ENCODE peak calls at places on chromosomes 13 and 19, in six cellular contexts. One of them, this sample, is unnamed.

GRCh38 chr13:73958657-73959397 is 175.4 kb downstream of the KLF12 start:
- DNase-seq in WERI-Rb-1: no peak
- DNase-seq in GM12865: no peak
- DNase-seq in left ventricle myocardium inferior: no peak
- DNase-seq in cardiac fibroblast: no peak
- DNase-seq in thoracic aorta: no peak
- DNase-seq in this sample: no peak

GRCh38 chr13:43883636-43884035 is 3.9 kb downstream of the LACC1 start:
- DNase-seq in left ventricle myocardium inferior: no peak
- DNase-seq in cardiac fibroblast: no peak
- DNase-seq in WERI-Rb-1: no peak
- DNase-seq in thoracic aorta: no peak
- DNase-seq in GM12865: no peak
- DNase-seq in this sample: no peak

GRCh38 chr19:3890590-3890989 is 10.1 kb downstream of the ATCAY start:
- DNase-seq in WERI-Rb-1: no peak
- DNase-seq in thoracic aorta: no peak
- DNase-seq in GM12865: no peak
- DNase-seq in cardiac fibroblast: no peak
- DNase-seq in left ventricle myocardium inferior: no peak
- DNase-seq in this sample: no peak

GRCh38 chr13:112697756-112698655 is 8.2 kb downstream of the ATP11A start:
- DNase-seq in WERI-Rb-1: no peak
- DNase-seq in cardiac fibroblast: no peak
- DNase-seq in thoracic aorta: no peak
- DNase-seq in left ventricle myocardium inferior: no peak
- DNase-seq in GM12865: no peak
- DNase-seq in this sample: no peak

GRCh38 chr13:44171861-44172260 is 201.8 kb upstream of the SERP2 start:
- DNase-seq in WERI-Rb-1: no peak
- DNase-seq in GM12865: no peak
- DNase-seq in thoracic aorta: no peak
- DNase-seq in left ventricle myocardium inferior: no peak
- DNase-seq in cardiac fibroblast: no peak
- DNase-seq in this sample: no peak

GRCh38 chr19:29624489-29625210 is 18.6 kb downstream of the POP4 start:
- DNase-seq in GM12865: no peak
- DNase-seq in left ventricle myocardium inferior: no peak
- DNase-seq in WERI-Rb-1: no peak
- DNase-seq in cardiac fibroblast: no peak
- DNase-seq in thoracic aorta: no peak
- DNase-seq in this sample: no peak

GRCh38 chr13:108342369-108343289 is 73.1 kb downstream of the TNFSF13B start:
- DNase-seq in left ventricle myocardium inferior: no peak
- DNase-seq in cardiac fibroblast: peak
- DNase-seq in GM12865: peak
- DNase-seq in WERI-Rb-1: no peak
- DNase-seq in thoracic aorta: no peak
- DNase-seq in this sample: no peak

GRCh38 chr13:31927219-31927653 is 104.3 kb upstream of the FRY start:
- DNase-seq in left ventricle myocardium inferior: no peak
- DNase-seq in WERI-Rb-1: no peak
- DNase-seq in GM12865: no peak
- DNase-seq in cardiac fibroblast: no peak
- DNase-seq in thoracic aorta: no peak
- DNase-seq in this sample: no peak

GRCh38 chr13:65562305-65562704 is 1667.8 kb downstream of the PCDH9 start:
- DNase-seq in left ventricle myocardium inferior: no peak
- DNase-seq in GM12865: no peak
- DNase-seq in cardiac fibroblast: no peak
- DNase-seq in thoracic aorta: no peak
- DNase-seq in WERI-Rb-1: no peak
- DNase-seq in this sample: no peak

GRCh38 chr13:41549491-41549890 is 92.1 kb downstream of the RGCC start:
- DNase-seq in WERI-Rb-1: no peak
- DNase-seq in thoracic aorta: no peak
- DNase-seq in left ventricle myocardium inferior: no peak
- DNase-seq in cardiac fibroblast: no peak
- DNase-seq in GM12865: no peak
- DNase-seq in this sample: no peak

GRCh38 chr13:25171517-25172302 is at the start of gene AMER2:
- DNase-seq in cardiac fibroblast: peak
- DNase-seq in thoracic aorta: no peak
- DNase-seq in left ventricle myocardium inferior: peak
- DNase-seq in WERI-Rb-1: peak
- DNase-seq in GM12865: peak
- DNase-seq in this sample: no peak

GRCh38 chr19:48873476-48874308 is 1.5 kb downstream of the PPP1R15A start:
- DNase-seq in WERI-Rb-1: no peak
- DNase-seq in cardiac fibroblast: peak
- DNase-seq in GM12865: no peak
- DNase-seq in thoracic aorta: no peak
- DNase-seq in left ventricle myocardium inferior: no peak
- DNase-seq in this sample: no peak

GRCh38 chr19:29873024-29873800 is 61.4 kb downstream of the CCNE1 start:
- DNase-seq in cardiac fibroblast: peak
- DNase-seq in thoracic aorta: no peak
- DNase-seq in GM12865: peak
- DNase-seq in left ventricle myocardium inferior: peak
- DNase-seq in WERI-Rb-1: peak
- DNase-seq in this sample: peak

GRCh38 chr19:38033658-38034150 is 126.7 kb downstream of the SIPA1L3 start:
- DNase-seq in WERI-Rb-1: no peak
- DNase-seq in GM12865: peak
- DNase-seq in left ventricle myocardium inferior: no peak
- DNase-seq in cardiac fibroblast: no peak
- DNase-seq in thoracic aorta: no peak
- DNase-seq in this sample: no peak

GRCh38 chr13:107069107-107069776 is 501.3 kb upstream of the ARGLU1 start:
- DNase-seq in left ventricle myocardium inferior: no peak
- DNase-seq in GM12865: no peak
- DNase-seq in cardiac fibroblast: no peak
- DNase-seq in thoracic aorta: no peak
- DNase-seq in WERI-Rb-1: no peak
- DNase-seq in this sample: no peak

GRCh38 chr13:27969073-27969865 is at the start of gene CDX2:
- DNase-seq in thoracic aorta: no peak
- DNase-seq in cardiac fibroblast: no peak
- DNase-seq in WERI-Rb-1: no peak
- DNase-seq in GM12865: no peak
- DNase-seq in left ventricle myocardium inferior: no peak
- DNase-seq in this sample: no peak

GRCh38 chr13:60887711-60888110 is 490.7 kb downstream of the TDRD3 start:
- DNase-seq in GM12865: no peak
- DNase-seq in WERI-Rb-1: no peak
- DNase-seq in left ventricle myocardium inferior: no peak
- DNase-seq in thoracic aorta: no peak
- DNase-seq in cardiac fibroblast: no peak
- DNase-seq in this sample: no peak

GRCh38 chr13:77325371-77325941 is 1.4 kb downstream of the MYCBP2 start:
- DNase-seq in left ventricle myocardium inferior: no peak
- DNase-seq in GM12865: peak
- DNase-seq in WERI-Rb-1: no peak
- DNase-seq in cardiac fibroblast: peak
- DNase-seq in thoracic aorta: no peak
- DNase-seq in this sample: no peak

GRCh38 chr19:18287836-18288772 is 6.7 kb upstream of the JUND start:
- DNase-seq in WERI-Rb-1: no peak
- DNase-seq in cardiac fibroblast: no peak
- DNase-seq in GM12865: no peak
- DNase-seq in thoracic aorta: no peak
- DNase-seq in left ventricle myocardium inferior: no peak
- DNase-seq in this sample: no peak

GRCh38 chr13:46332772-46333171 is 54.3 kb downstream of the RUBCNL start:
- DNase-seq in thoracic aorta: no peak
- DNase-seq in GM12865: no peak
- DNase-seq in WERI-Rb-1: no peak
- DNase-seq in cardiac fibroblast: no peak
- DNase-seq in left ventricle myocardium inferior: no peak
- DNase-seq in this sample: no peak

GRCh38 chr13:114129649-114130062 is 2.8 kb downstream of the RASA3 start:
- DNase-seq in GM12865: peak
- DNase-seq in cardiac fibroblast: no peak
- DNase-seq in thoracic aorta: no peak
- DNase-seq in WERI-Rb-1: no peak
- DNase-seq in left ventricle myocardium inferior: no peak
- DNase-seq in this sample: no peak
- H3K4me3 ChIP-seq in GM12865: peak
- H3K4me3 ChIP-seq in cardiac fibroblast: peak
- H3K4me3 ChIP-seq in thoracic aorta: peak
- H3K4me3 ChIP-seq in WERI-Rb-1: no peak
- H3K4me3 ChIP-seq in left ventricle myocardium inferior: peak
- H3K4me3 ChIP-seq in this sample: peak

GRCh38 chr19:56840452-56841193 is at the start of the genes PEG3 and ZIM2:
- DNase-seq in thoracic aorta: peak
- DNase-seq in cardiac fibroblast: peak
- DNase-seq in left ventricle myocardium inferior: peak
- DNase-seq in GM12865: no peak
- DNase-seq in WERI-Rb-1: peak
- DNase-seq in this sample: peak

GRCh38 chr19:56838680-56838929 is 1.9 kb downstream of the PEG3 start:
- DNase-seq in cardiac fibroblast: no peak
- DNase-seq in thoracic aorta: no peak
- DNase-seq in GM12865: no peak
- DNase-seq in left ventricle myocardium inferior: no peak
- DNase-seq in WERI-Rb-1: no peak
- DNase-seq in this sample: no peak

GRCh38 chr19:56837892-56838679 is 2.4 kb downstream of the PEG3 start:
- DNase-seq in cardiac fibroblast: peak
- DNase-seq in GM12865: no peak
- DNase-seq in WERI-Rb-1: peak
- DNase-seq in thoracic aorta: peak
- DNase-seq in left ventricle myocardium inferior: peak
- DNase-seq in this sample: peak

GRCh38 chr19:56839665-56840451 is 668 bp downstream of the PEG3 start:
- DNase-seq in thoracic aorta: peak
- DNase-seq in WERI-Rb-1: peak
- DNase-seq in left ventricle myocardium inferior: peak
- DNase-seq in cardiac fibroblast: peak
- DNase-seq in GM12865: no peak
- DNase-seq in this sample: peak

GRCh38 chr19:56838930-56839664 is 1.4 kb downstream of the PEG3 start:
- DNase-seq in left ventricle myocardium inferior: peak
- DNase-seq in cardiac fibroblast: peak
- DNase-seq in GM12865: no peak
- DNase-seq in WERI-Rb-1: peak
- DNase-seq in thoracic aorta: peak
- DNase-seq in this sample: peak
- H3K4me3 ChIP-seq in left ventricle myocardium inferior: peak
- H3K4me3 ChIP-seq in cardiac fibroblast: no peak
- H3K4me3 ChIP-seq in GM12865: no peak
- H3K4me3 ChIP-seq in WERI-Rb-1: peak
- H3K4me3 ChIP-seq in thoracic aorta: peak
- H3K4me3 ChIP-seq in this sample: peak

GRCh38 chr13:30697177-30697953 is 38.0 kb upstream of the ALOX5AP start:
- DNase-seq in thoracic aorta: no peak
- DNase-seq in WERI-Rb-1: no peak
- DNase-seq in left ventricle myocardium inferior: no peak
- DNase-seq in cardiac fibroblast: peak
- DNase-seq in GM12865: no peak
- DNase-seq in this sample: no peak
- H3K4me3 ChIP-seq in thoracic aorta: peak
- H3K4me3 ChIP-seq in WERI-Rb-1: no peak
- H3K4me3 ChIP-seq in left ventricle myocardium inferior: no peak
- H3K4me3 ChIP-seq in cardiac fibroblast: no peak
- H3K4me3 ChIP-seq in GM12865: no peak
- H3K4me3 ChIP-seq in this sample: no peak

GRCh38 chr19:7905298-7905697 is 1.6 kb downstream of the MAP2K7 start:
- DNase-seq in left ventricle myocardium inferior: no peak
- DNase-seq in GM12865: peak
- DNase-seq in cardiac fibroblast: no peak
- DNase-seq in thoracic aorta: no peak
- DNase-seq in WERI-Rb-1: no peak
- DNase-seq in this sample: peak
- H3K4me3 ChIP-seq in left ventricle myocardium inferior: peak
- H3K4me3 ChIP-seq in GM12865: no peak
- H3K4me3 ChIP-seq in cardiac fibroblast: peak
- H3K4me3 ChIP-seq in thoracic aorta: peak
- H3K4me3 ChIP-seq in WERI-Rb-1: no peak
- H3K4me3 ChIP-seq in this sample: peak

DNA sequence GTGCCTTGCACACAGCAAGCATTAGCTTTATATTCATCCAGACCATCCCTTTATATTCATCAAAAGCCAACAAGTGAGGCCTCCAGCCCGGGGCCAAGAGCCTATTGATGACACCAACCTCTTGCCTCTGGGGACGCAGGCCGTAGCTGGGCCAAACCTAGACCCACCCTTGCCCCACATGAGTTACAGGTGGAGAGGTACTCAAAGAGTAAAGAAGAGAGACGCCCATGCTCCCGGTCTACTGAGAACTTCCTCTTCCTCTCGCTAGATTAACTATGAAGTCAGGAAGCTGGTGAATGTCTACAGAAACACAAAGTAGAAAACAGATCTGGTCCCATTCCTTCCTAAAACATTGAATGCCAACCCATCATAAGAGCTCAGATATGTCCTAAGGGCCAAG is 3.8 kb upstream of the MLNR start:
- DNase-seq in cardiac fibroblast: no peak
- DNase-seq in WERI-Rb-1: no peak
- DNase-seq in left ventricle myocardium inferior: no peak
- DNase-seq in GM12865: no peak
- DNase-seq in thoracic aorta: no peak
- DNase-seq in this sample: no peak
- H3K4me3 ChIP-seq in cardiac fibroblast: no peak
- H3K4me3 ChIP-seq in WERI-Rb-1: no peak
- H3K4me3 ChIP-seq in left ventricle myocardium inferior: no peak
- H3K4me3 ChIP-seq in GM12865: no peak
- H3K4me3 ChIP-seq in thoracic aorta: no peak
- H3K4me3 ChIP-seq in this sample: no peak

DNA sequence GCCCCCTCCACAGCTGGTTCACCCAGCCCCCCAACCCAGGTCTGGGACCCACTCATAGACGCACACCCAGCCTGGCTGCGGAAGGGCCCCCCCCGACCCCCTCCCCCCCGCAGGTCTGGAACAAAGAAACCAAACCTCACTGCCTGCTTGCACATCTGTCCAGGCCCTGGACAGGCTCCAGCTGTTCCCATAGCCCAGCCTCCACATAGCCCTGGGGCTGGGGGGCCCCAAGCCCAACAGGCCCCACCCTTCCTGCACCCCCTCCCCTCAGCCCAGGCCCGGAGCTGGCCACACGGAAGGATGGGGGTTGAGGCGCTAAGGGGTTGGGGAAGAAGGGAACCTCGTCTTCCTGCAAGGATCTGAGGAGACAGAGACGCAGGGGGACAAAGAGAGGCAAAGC is 2.7 kb downstream of the KANK2 start:
- DNase-seq in thoracic aorta: no peak
- DNase-seq in GM12865: no peak
- DNase-seq in cardiac fibroblast: peak
- DNase-seq in WERI-Rb-1: no peak
- DNase-seq in left ventricle myocardium inferior: no peak
- DNase-seq in this sample: no peak
- H3K4me3 ChIP-seq in thoracic aorta: peak
- H3K4me3 ChIP-seq in GM12865: no peak
- H3K4me3 ChIP-seq in cardiac fibroblast: peak
- H3K4me3 ChIP-seq in WERI-Rb-1: no peak
- H3K4me3 ChIP-seq in left ventricle myocardium inferior: peak
- H3K4me3 ChIP-seq in this sample: peak